ENCODE peak calls at places on chromosome 16, in four cellular contexts. O is WTC11, P is upper lobe of right lung, Y is sigmoid colon. T is an unnamed sample.

GRCh38 chr16:53912155-53912554 is 208.2 kb downstream of the FTO start:
- DNase-seq in O (no peak), P (no peak), Y (no peak), T (no peak)

GRCh38 chr16:79008036-79008868 is 592.3 kb downstream of the MAF start:
- DNase-seq in O (no peak), P (no peak), Y (no peak), T (no peak)

GRCh38 chr16:48087639-48088038 is 68.2 kb downstream of the ABCC12 start:
- DNase-seq in O (no peak), P (no peak), Y (no peak), T (peak)

GRCh38 chr16:31201511-31202401 is 804 bp downstream of the PYCARD start:
- DNase-seq in O (peak), P (peak), Y (no peak), T (peak)

GRCh38 chr16:35150805-35151312 is 1691.4 kb downstream of the TP53TG3F start:
- DNase-seq in O (no peak), P (no peak), Y (no peak), T (no peak)

GRCh38 chr16:48632137-48632774 is 22.3 kb upstream of the N4BP1 start:
- DNase-seq in O (no peak), P (peak), Y (peak), T (no peak)

GRCh38 chr16:8646271-8646670 is 24.8 kb downstream of the METTL22 start:
- DNase-seq in O (no peak), P (no peak), Y (no peak), T (no peak)

GRCh38 chr16:55494994-55495421 is 13.9 kb upstream of the LPCAT2 start:
- DNase-seq in O (no peak), P (no peak), Y (peak), T (no peak)

GRCh38 chr16:50428116-50428515 is 59.3 kb upstream of the BRD7 start:
- DNase-seq in O (no peak), P (no peak), Y (no peak), T (no peak)

GRCh38 chr16:4855804-4856203 is 8.5 kb downstream of the UBN1 start:
- DNase-seq in O (no peak), P (no peak), Y (no peak), T (no peak)

GRCh38 chr16:28974007-28974436 is 556 bp upstream of the SPNS1 start:
- DNase-seq in O (peak), P (peak), Y (no peak), T (peak)

GRCh38 chr16:51119576-51120288 is 31.3 kb downstream of the SALL1 start:
- DNase-seq in O (no peak), P (no peak), Y (no peak), T (no peak)

GRCh38 chr16:49811630-49812334 is 44.1 kb downstream of the ZNF423 start:
- DNase-seq in O (no peak), P (no peak), Y (no peak), T (peak)

GRCh38 chr16:12874135-12874534 is 27.3 kb upstream of the SHISA9 start:
- DNase-seq in O (no peak), P (no peak), Y (no peak), T (no peak)

GRCh38 chr16:70777973-70778406 is 23.0 kb downstream of the VAC14 start:
- DNase-seq in O (peak), P (peak), Y (no peak), T (no peak)

GRCh38 chr16:27781195-27781524 is 231.2 kb downstream of the KATNIP start:
- DNase-seq in O (no peak), P (no peak), Y (peak), T (peak)

GRCh38 chr16:27242868-27243590 is 25.5 kb downstream of the NSMCE1 start:
- DNase-seq in O (no peak), P (peak), Y (peak), T (no peak)

GRCh38 chr16:21097151-21097550 is 53.5 kb downstream of the DNAH3 start:
- DNase-seq in O (no peak), P (no peak), Y (no peak), T (no peak)

GRCh38 chr16:3020604-3021448 is 658 bp downstream of the TNFRSF12A start:
- DNase-seq in O (peak), P (peak), Y (peak), T (peak)

GRCh38 chr16:76854234-76854633 is 336.8 kb upstream of the MON1B start:
- DNase-seq in O (no peak), P (no peak), Y (no peak), T (no peak)

GRCh38 chr16:80899804-80900592 is 95.6 kb upstream of the CDYL2 start:
- DNase-seq in O (no peak), P (peak), Y (peak), T (no peak)

GRCh38 chr16:10683160-10683559 is 11.6 kb downstream of the TEKT5 start:
- DNase-seq in O (peak), P (peak), Y (no peak), T (no peak)

GRCh38 chr16:49491736-49492089 is 118.1 kb downstream of the C16orf78 start:
- DNase-seq in O (peak), P (peak), Y (peak), T (peak)

GRCh38 chr16:1559446-1559975 is 26.0 kb downstream of the TMEM204 start:
- DNase-seq in O (no peak), P (no peak), Y (no peak), T (no peak)

GRCh38 chr16:25151996-25152395 is 40.5 kb downstream of the LCMT1 start:
- DNase-seq in O (no peak), P (no peak), Y (no peak), T (no peak)

GRCh38 chr16:53905028-53905427 is 201.1 kb downstream of the FTO start:
- DNase-seq in O (no peak), P (no peak), Y (no peak), T (no peak)

GRCh38 chr16:1201444-1201843 is 23.6 kb downstream of the TPSG1 start:
- DNase-seq in O (no peak), P (no peak), Y (no peak), T (no peak)

GRCh38 chr16:11836653-11837244 is 14.6 kb downstream of the RSL1D1 start:
- DNase-seq in O (no peak), P (no peak), Y (no peak), T (no peak)

GRCh38 chr16:30985401-30986128 is 558 bp downstream of the HSD3B7 start:
- DNase-seq in O (peak), P (peak), Y (no peak), T (peak)

GRCh38 chr16:33059206-33059605 is 134.8 kb upstream of the TP53TG3C start:
- DNase-seq in O (no peak), P (no peak), Y (no peak), T (no peak)

GRCh38 chr16:4684763-4685162 is 8.6 kb upstream of the NUDT16L1 start:
- DNase-seq in O (no peak), P (no peak), Y (peak), T (no peak)

GRCh38 chr16:56609463-56609921 is 1.1 kb downstream of the MT2A start:
- DNase-seq in O (no peak), P (no peak), Y (peak), T (no peak)

GRCh38 chr16:27399969-27400368 is 2.0 kb upstream of the IL21R start:
- DNase-seq in O (no peak), P (no peak), Y (no peak), T (no peak)

GRCh38 chr16:4142268-4142667 is 26.0 kb upstream of the ADCY9 start:
- DNase-seq in O (no peak), P (no peak), Y (no peak), T (no peak)

GRCh38 chr16:49859139-49859947 is 3.4 kb upstream of the ZNF423 start:
- DNase-seq in O (peak), P (peak), Y (peak), T (peak)

GRCh38 chr16:72270531-72270930 is 98.6 kb upstream of the PMFBP1 start:
- DNase-seq in O (no peak), P (no peak), Y (no peak), T (no peak)

GRCh38 chr16:1781254-1781653 is 1.1 kb downstream of the SPSB3 start:
- DNase-seq in O (no peak), P (no peak), Y (no peak), T (peak)

GRCh38 chr16:70689970-70690905 is 4.4 kb upstream of the MTSS2 start:
- DNase-seq in O (no peak), P (no peak), Y (no peak), T (peak)

GRCh38 chr16:10228779-10229178 is 46.6 kb upstream of the GRIN2A start:
- DNase-seq in O (no peak), P (no peak), Y (no peak), T (no peak)

GRCh38 chr16:30758988-30759461 is 2.8 kb downstream of the CFAP119 start:
- DNase-seq in O (no peak), P (peak), Y (peak), T (no peak)

GRCh38 chr16:68951991-68952877 is 108.9 kb downstream of the TANGO6 start:
- DNase-seq in O (no peak), P (no peak), Y (no peak), T (no peak)
- TF ChIP-seq CTCF in O (no peak), P (no peak), Y (no peak), T (no peak)

DNA sequence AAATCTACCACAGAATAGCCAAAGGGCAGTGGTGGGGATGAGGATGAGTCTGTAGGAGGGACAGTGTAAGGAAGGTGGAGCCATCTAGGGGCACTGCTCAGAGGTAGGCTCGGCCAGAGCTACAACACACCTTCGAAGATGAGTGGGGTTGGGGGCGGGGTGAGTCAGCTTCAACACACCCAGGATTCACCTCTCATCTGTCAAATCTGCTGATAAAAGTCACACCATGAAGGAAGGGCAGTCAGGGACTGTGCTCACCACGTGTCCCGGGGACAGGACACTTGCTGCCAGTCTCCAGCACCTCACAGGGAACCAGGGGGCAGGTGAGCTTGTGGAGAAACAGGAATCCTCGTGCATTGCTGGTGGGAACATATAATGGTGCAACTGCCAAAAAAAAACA is 133.3 kb downstream of the ANKRD11 start:
- DNase-seq in O (no peak), P (peak), Y (no peak), T (no peak)
- TF ChIP-seq CTCF in O (no peak), P (no peak), Y (no peak), T (no peak)

DNA sequence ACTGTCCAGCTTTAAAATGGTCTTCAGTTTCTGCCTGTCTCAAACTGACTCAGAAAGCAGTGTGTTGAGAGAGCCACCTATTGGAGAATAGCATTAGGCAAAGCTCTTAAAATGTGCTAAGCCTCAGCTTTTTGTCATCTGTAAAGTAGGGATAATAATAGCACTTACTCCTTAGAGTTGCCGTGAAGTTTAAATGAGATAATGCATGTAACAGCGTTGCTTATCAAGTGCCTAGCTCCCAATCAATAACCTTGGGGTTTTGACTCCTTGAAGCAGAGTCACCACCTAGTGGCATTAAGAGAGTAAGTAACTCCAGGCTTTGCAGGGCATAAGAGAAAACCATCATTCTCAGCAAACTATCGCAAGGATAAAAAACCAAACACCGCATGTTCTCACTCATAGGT is 163.3 kb downstream of the HS3ST2 start:
- DNase-seq in O (no peak), P (no peak), Y (no peak), T (no peak)
- TF ChIP-seq CTCF in O (no peak), P (peak), Y (no peak), T (peak)

GRCh38 chr16:88760424-88761142 is 24.4 kb downstream of the PIEZO1 start:
- DNase-seq in O (no peak), P (no peak), Y (no peak), T (no peak)

GRCh38 chr16:88759976-88760350 is 25.1 kb downstream of the PIEZO1 start:
- DNase-seq in O (no peak), P (no peak), Y (no peak), T (no peak)

GRCh38 chr16:88758227-88758943 is 26.6 kb downstream of the PIEZO1 start:
- DNase-seq in O (no peak), P (no peak), Y (no peak), T (no peak)

GRCh38 chr16:88758944-88759244 is 26.1 kb downstream of the PIEZO1 start:
- DNase-seq in O (no peak), P (no peak), Y (no peak), T (no peak)

GRCh38 chr16:88759245-88759975 is 25.6 kb downstream of the PIEZO1 start:
- DNase-seq in O (peak), P (peak), Y (peak), T (no peak)
- TF ChIP-seq CTCF in O (no peak), P (peak), Y (no peak), T (no peak)

DNA sequence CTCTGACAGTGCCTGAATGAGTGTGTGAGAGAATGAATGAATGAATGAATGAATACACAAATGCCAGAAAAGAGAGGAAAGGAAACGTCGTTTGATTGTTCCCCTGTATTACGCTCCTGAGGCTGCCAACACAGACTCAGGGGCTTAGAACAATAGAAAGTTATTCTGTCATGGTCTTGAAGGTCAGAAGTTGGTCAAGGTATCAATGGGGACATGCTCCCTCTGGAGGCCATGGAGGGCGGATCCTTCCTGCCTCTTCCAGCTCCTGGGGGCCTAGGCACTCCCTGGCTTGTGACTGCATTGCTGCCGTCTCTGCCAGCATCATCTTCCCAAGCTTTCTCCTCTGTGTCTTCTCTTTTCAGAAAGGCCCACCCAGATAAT is 1.5 kb upstream of the SLC38A8 start:
- DNase-seq in O (peak), P (no peak), Y (no peak), T (no peak)
- TF ChIP-seq CTCF in O (peak), P (peak), Y (no peak), T (no peak)

DNA sequence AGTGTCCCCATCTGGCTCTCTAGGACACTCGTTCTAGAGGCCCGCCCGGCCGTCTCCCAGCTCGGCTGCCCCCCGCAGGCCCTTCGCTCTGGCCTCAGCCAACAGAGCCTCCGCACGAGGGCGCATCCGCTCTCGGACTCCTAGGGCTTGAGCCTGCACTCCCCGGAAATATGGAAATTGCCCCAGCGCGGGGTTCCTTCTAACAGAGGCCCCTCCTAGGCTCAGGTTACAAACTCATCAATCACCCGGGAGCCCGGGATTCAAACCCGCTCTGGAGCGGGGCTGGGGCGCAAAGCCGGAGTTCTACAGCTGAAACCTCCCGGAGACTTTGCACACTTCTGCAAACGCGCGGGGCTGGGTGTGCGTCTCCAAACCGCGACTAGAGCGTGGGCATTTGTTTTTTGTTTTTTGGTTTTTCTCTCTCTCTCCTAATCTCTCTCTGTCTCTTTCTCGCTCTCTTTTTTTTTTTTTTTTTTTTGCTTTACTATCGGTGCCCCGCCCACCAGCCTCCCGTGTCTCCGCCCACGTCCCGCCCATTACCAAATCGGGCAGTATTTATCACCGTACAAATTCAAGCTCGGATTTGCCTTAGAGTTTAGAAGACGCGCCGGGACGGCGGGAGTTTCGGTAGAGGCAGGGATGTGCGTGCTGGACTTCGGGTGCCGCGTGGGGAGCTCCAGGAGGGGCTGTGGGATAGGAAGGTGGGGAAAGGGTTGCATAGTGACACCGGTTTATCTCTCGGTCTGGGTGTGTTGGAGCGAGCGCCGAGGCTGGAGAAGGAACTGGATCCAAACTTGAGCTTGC is 2.4 kb upstream of the FOXL1 start:
- DNase-seq in O (peak), P (no peak), Y (no peak), T (peak)
- TF ChIP-seq CTCF in O (no peak), P (peak), Y (no peak), T (no peak)

DNA sequence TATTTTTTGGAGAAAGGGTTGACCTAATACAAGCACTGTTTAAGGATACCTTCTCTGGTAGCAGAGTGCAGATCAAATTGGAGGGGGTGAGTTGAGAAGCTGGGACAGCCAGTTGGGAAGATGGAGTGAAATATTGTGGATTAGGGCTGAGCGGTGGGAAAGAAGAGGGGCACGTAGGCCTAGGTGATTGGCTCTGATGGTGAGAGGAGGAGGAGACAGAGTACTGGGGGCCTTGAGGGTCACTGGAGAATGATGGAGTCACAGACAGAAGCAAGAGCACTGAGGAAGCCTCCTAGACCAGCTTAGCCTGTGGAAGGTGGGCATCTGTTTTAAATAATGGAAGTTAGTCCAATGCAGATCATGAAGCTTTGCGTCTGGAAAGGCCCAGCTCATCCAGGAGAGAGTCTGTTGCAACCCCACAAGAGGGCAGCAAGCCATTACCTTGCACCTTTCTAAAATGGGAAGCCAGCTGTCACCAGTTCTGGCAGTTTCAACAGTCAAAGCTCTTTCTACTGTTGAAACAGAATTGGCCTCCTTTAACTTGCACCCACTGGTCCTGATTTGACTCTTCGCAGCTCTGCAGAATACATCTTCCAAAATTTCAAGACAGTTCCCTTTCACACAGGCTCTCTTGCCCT is 11.8 kb downstream of the SLC9A5 start:
- DNase-seq in O (no peak), P (no peak), Y (peak), T (no peak)
- TF ChIP-seq CTCF in O (no peak), P (peak), Y (no peak), T (no peak)

T was measured in glutamatergic neuron.